ENCODE peak calls at places on chromosomes 11 and 22, in six cellular contexts. D is uterus; P is GM23338; C is naive thymus-derived CD4-positive, alpha-beta T cell; T is SJSA1; Q is adrenal gland. F is an unnamed sample.

GRCh38 chr22:46934746-46935491 is 172.5 kb downstream of the TBC1D22A start:
- DNase-seq in T (peak; percentile 78), Q (peak; percentile 73), P (no peak), D (no peak), C (no peak), F (peak; percentile 96)

GRCh38 chr22:45946805-45947600 is 30.0 kb downstream of the WNT7B start:
- DNase-seq in Q (no peak), C (no peak), T (no peak), P (no peak), D (no peak), F (no peak)

GRCh38 chr22:37557321-37558001 is 2.8 kb upstream of the CDC42EP1 start:
- DNase-seq in D (no peak), Q (no peak), P (no peak), C (no peak), T (no peak), F (peak; percentile 90)

GRCh38 chr11:27716850-27717249 is 16.6 kb upstream of the BDNF start:
- DNase-seq in D (no peak), P (peak; percentile 71), Q (no peak), T (no peak), C (no peak), F (no peak)

GRCh38 chr11:62770778-62771143 is 435 bp upstream of the TAF6L start:
- DNase-seq in D (peak; percentile 42), P (peak; percentile 59), T (no peak), C (no peak), Q (peak; percentile 33), F (no peak)

GRCh38 chr22:43891360-43892182 is at the start of gene PNPLA5:
- DNase-seq in T (no peak), D (no peak), C (no peak), P (peak; percentile 90), Q (no peak), F (no peak)

GRCh38 chr22:43152001-43152354 is 619 bp downstream of the TSPO start:
- DNase-seq in D (no peak), P (peak; percentile 40), C (no peak), Q (no peak), T (no peak), F (peak; percentile 26)

GRCh38 chr11:75311858-75312288 is 39.6 kb downstream of the ARRB1 start:
- DNase-seq in P (no peak), C (no peak), Q (peak; percentile 54), T (no peak), D (peak; percentile 80), F (peak; percentile 61)

GRCh38 chr11:126007263-126007662 is 55.4 kb downstream of the CDON start:
- DNase-seq in D (no peak), C (no peak), Q (no peak), P (no peak), T (no peak), F (peak; percentile 52)

GRCh38 chr11:65778431-65778900 is 2.3 kb downstream of the AP5B1 start:
- DNase-seq in C (no peak), D (no peak), P (no peak), T (no peak), Q (no peak), F (no peak)

GRCh38 chr11:65777821-65778361 is 2.9 kb downstream of the AP5B1 start:
- DNase-seq in P (no peak), T (no peak), C (no peak), D (no peak), Q (no peak), F (no peak)

GRCh38 chr11:65776196-65776595 is 4.6 kb downstream of the AP5B1 start:
- DNase-seq in P (no peak), C (no peak), Q (no peak), D (no peak), T (no peak), F (no peak)

GRCh38 chr11:65776710-65777141 is 4.0 kb downstream of the AP5B1 start:
- DNase-seq in D (no peak), C (no peak), T (no peak), Q (no peak), P (no peak), F (no peak)

GRCh38 chr11:65777241-65777640 is 3.5 kb downstream of the AP5B1 start:
- DNase-seq in P (no peak), D (no peak), Q (no peak), C (no peak), T (no peak), F (no peak)
- H3K27ac ChIP-seq in P (no peak overlapping the region), D (no peak overlapping the region), Q (no peak overlapping the region), C (no peak overlapping the region), T (no peak overlapping the region), F (peak overlapping the region; percentile 22)

DNA sequence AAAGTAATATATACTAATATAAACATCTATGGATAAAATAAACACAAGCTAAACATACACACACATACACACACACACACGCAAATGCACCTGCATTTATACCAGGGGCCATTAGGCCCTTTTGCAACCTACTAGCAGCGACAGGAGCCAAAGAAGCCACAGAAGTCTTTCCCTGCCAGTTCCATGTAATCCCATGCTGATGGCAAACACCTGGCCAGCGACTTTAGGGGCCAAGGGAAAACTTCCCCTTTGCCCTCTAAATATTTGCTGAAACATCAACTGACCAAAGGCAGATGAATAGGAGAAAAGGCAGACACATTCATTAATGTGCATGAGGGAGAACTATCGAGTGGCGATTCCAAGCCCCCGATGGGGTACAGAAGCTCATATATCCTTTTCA is 14.8 kb upstream of the P2RY2 start:
- DNase-seq in P (no peak), D (peak; percentile 1), Q (no peak), C (no peak), T (no peak), F (no peak)
- H3K4me3 ChIP-seq in P (no peak overlapping the region), D (no peak overlapping the region), Q (no peak overlapping the region), C (no peak overlapping the region), T (no peak overlapping the region), F (no peak overlapping the region)

GRCh38 chr22:22836635-22837034 is 51.0 kb upstream of the IGLL5 start:
- DNase-seq in D (no peak), Q (no peak), C (no peak), P (no peak), T (no peak), F (no peak)
- H3K27me3 ChIP-seq in D (no peaks in the 10 kb centered on the region), Q (no peaks in the 10 kb centered on the region), C (no peaks in the 10 kb centered on the region), P (peaks cover 96% of the 10 kb centered on the region), T (peaks cover 18% of the 10 kb centered on the region), F (peaks cover 2% of the 10 kb centered on the region)

DNA sequence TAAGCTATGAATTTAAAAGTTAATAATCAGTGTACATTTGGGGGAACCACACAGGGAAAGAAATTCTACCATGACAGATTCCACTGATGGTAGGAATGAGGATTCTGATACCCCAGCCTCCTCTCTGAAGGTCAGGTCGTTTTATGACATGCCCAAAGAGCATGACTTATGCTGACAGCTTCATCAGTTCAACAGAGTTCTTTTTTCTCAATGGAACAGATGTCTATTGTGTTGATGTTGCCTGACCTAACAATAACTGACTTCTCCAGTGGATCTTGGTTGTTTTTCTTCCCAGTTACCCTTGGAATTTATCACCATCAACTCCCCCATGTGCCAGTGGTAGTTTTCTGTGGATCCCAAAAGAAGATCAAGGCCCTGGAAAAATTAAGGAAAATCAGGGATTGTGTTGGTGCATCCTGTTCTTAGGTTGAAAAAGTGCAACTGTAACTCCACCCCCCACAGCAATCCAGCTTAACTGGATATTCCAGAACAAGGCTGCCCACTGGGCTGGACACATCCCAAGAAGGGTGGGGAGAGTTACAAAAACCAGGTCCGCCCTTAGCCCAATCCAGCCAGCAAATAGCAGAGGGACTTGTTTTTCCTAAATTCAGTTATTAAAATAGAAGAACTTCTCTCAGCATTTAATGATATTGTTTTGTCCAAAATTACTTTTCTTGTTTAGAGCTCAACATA is 31.5 kb upstream of the CAT start:
- DNase-seq in D (no peak), T (no peak), C (no peak), Q (no peak), P (no peak), F (no peak)
- H3K27ac ChIP-seq in D (no peak overlapping the region), T (no peak overlapping the region), C (no peak overlapping the region), Q (no peak overlapping the region), P (no peak overlapping the region), F (no peak overlapping the region)

F was measured in small intestine.